ENCODE peak calls at places on chromosomes 4 and X, in four cellular contexts. B is HepG2, K is K562, X is GM12878. P is an unnamed sample.

GRCh38 chrX:46325312-46325877 is 219.8 kb downstream of the ZNF674 start:
- DNase-seq in X (no peak), B (peak; percentile 41), K (no peak), P (no peak)

GRCh38 chr4:14404730-14405129 is 597.6 kb upstream of the CPEB2 start:
- DNase-seq in K (no peak), B (no peak), X (no peak), P (no peak)

GRCh38 chr4:104976258-104976657 is 170.4 kb upstream of the TET2 start:
- DNase-seq in X (no peak), B (no peak), K (no peak), P (no peak)

GRCh38 chrX:86047174-86047991 is at the start of gene CHM:
- DNase-seq in K (peak; percentile 71), B (peak; percentile 80), X (peak; percentile 63), P (peak; percentile 79)

GRCh38 chrX:30751497-30751896 is 98.3 kb downstream of the GK start:
- DNase-seq in K (no peak), B (no peak), X (no peak), P (no peak)

GRCh38 chr4:25608644-25609043 is 47.0 kb upstream of the SLC34A2 start:
- DNase-seq in K (no peak), X (no peak), B (no peak), P (no peak)

GRCh38 chr4:46329118-46329976 is 60.6 kb downstream of the GABRA2 start:
- DNase-seq in K (no peak), B (peak; percentile 46), X (no peak), P (peak; percentile 3)

GRCh38 chr4:118823471-118823870 is 12.5 kb downstream of the SEC24D start:
- DNase-seq in K (no peak), B (no peak), X (no peak), P (no peak)

GRCh38 chr4:117777721-117778120 is 256.6 kb upstream of the NDST3 start:
- DNase-seq in K (no peak), X (no peak), B (no peak), P (no peak)

GRCh38 chr4:143438710-143439109 is 74.8 kb upstream of the SMARCA5 start:
- DNase-seq in X (no peak), K (no peak), B (no peak), P (no peak)

GRCh38 chr4:147349199-147349598 is 131.7 kb upstream of the EDNRA start:
- DNase-seq in B (no peak), X (no peak), K (no peak), P (no peak)

GRCh38 chrX:30228526-30228925 is 1.9 kb upstream of the MAGEB3 start:
- DNase-seq in K (no peak), X (no peak), B (no peak), P (no peak)

GRCh38 chrX:22203186-22203585 is 69.5 kb upstream of the CBLL2 start:
- DNase-seq in K (no peak), B (no peak), X (no peak), P (no peak)

GRCh38 chr4:122830392-122831095 is 3.9 kb downstream of the FGF2 start:
- DNase-seq in B (no peak), K (no peak), X (no peak), P (no peak)

GRCh38 chr4:77821775-77822174 is 2.6 kb upstream of the CNOT6L start:
- DNase-seq in K (no peak), X (no peak), B (no peak), P (no peak)

GRCh38 chr4:101346562-101347266 is 612 bp downstream of the PPP3CA start:
- DNase-seq in K (peak; percentile 33), X (no peak), B (peak; percentile 21), P (peak; percentile 27)

GRCh38 chr4:55547461-55547770 is 707 bp upstream of the CLOCK start:
- DNase-seq in K (no peak), B (no peak), X (no peak), P (no peak)

GRCh38 chr4:142307857-142308256 is 538.2 kb downstream of the INPP4B start:
- DNase-seq in B (no peak), X (no peak), K (no peak), P (no peak)

GRCh38 chr4:123599920-123600394 is 203.4 kb downstream of the SPRY1 start:
- DNase-seq in K (peak; percentile 41), B (peak; percentile 98), X (peak; percentile 85), P (no peak)

GRCh38 chr4:151605215-151605614 is 155.6 kb downstream of the GATB start:
- DNase-seq in B (no peak), X (no peak), K (no peak), P (no peak)

DNA sequence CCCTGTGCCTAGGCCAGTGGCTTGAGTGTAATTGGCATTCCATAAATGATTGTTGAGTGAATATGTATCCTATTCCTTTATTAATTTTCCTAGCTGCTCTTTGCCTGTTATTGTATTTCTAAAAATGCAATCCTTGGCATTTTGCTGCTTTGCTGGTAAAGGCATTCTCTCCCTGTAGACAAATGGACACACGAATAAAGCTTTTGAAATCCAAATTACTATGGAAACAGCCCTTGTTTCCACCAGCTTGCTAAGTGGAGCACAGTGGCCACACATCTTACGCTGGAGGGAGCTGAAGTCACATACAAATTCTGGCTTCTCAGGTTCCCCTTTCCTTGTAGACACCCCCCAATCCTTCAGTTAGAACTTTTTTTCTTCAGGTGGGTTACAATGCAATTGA is 66.3 kb downstream of the AGA start:
- DNase-seq in K (no peak), B (no peak), X (no peak), P (no peak)
- TF ChIP-seq FOXM1 in K (no peak), B (no peak), X (no peak), P (no peak)

GRCh38 chr4:75843596-75843995 is 58.7 kb downstream of the PPEF2 start:
- DNase-seq in X (no peak), K (no peak), B (no peak), P (no peak)

GRCh38 chr4:75845992-75846391 is 56.3 kb downstream of the PPEF2 start:
- DNase-seq in X (no peak), B (no peak), K (no peak), P (no peak)

GRCh38 chr4:75849459-75849858 is 52.8 kb downstream of the PPEF2 start:
- DNase-seq in X (no peak), K (no peak), B (no peak), P (no peak)

GRCh38 chr4:75844151-75844662 is 58.0 kb downstream of the PPEF2 start:
- DNase-seq in K (no peak), B (peak; percentile 76), X (no peak), P (no peak)

GRCh38 chr4:75848891-75849290 is 53.4 kb downstream of the PPEF2 start:
- DNase-seq in X (no peak), K (no peak), B (no peak), P (no peak)
- TF ChIP-seq SP1 in X (no peak), K (no peak), B (no peak), P (no peak)

DNA sequence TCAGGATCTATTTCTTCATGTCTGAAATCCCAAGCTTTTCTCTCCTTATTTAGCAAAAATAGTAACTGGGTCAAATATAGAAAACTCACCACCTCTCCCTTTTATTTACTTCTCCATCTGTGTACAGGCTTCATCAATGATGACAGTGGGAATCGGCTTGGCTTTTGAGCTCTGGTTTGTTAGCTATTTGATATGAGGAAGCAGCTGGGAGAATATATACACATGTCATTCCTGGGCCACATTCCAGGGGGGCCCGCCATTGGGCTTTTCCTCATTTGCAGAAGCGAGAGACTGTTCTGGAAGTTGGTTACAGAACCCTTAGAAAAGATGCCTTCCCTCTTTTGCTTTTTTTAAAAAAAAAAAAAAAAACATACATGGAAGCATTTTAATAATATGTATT is 107.4 kb upstream of the F9 start:
- DNase-seq in K (no peak), X (no peak), B (no peak), P (no peak)
- TF ChIP-seq FOXM1 in K (no peak), X (no peak), B (no peak), P (no peak)

GRCh38 chr4:145623831-145624230 is 4.6 kb downstream of the MMAA start:
- DNase-seq in X (no peak), K (no peak), B (no peak), P (no peak)
- TF ChIP-seq SP1 in X (no peak), K (no peak), B (no peak), P (no peak)

GRCh38 chr4:108314900-108315589 is 146.3 kb upstream of the LEF1 start:
- DNase-seq in K (no peak), X (no peak), B (no peak), P (no peak)
- TF ChIP-seq FOXM1 in K (no peak), X (no peak), B (no peak), P (no peak)

GRCh38 chrX:103098488-103098887 is 5.5 kb upstream of the NXF3 start:
- DNase-seq in B (no peak), K (peak; percentile 42), X (no peak), P (no peak)

GRCh38 chrX:103092942-103093341 is at the start of gene NXF3:
- DNase-seq in X (no peak), B (no peak), K (no peak), P (no peak)
- TF ChIP-seq SP1 in X (no peak), B (no peak), K (no peak), P (no peak)

P was measured in HEK293T.